ENCODE peak calls at places on chromosomes 1 and 21, in ten cellular contexts. One of them, this sample, is unnamed.

GRCh38 chr1:93051961-93052360 is 27.1 kb upstream of the MTF2 start:
- DNase-seq in activated T-cell treated with anti-CD3 and anti-CD28 coated beads, Interleukin-2, amount 50 U/mL, for 24 hours: no peak
- DNase-seq in stimulated activated CD4-positive, alpha-beta T cell treated with anti-CD3 and anti-CD28 coated beads, Interleukin-2, amount 100 ng/mL, for 24 hours: no peak
- DNase-seq in CD8-positive, alpha-beta T cell: no peak
- DNase-seq in retina: no peak
- DNase-seq in activated naive CD4-positive, alpha-beta T cell treated with anti-CD3 and anti-CD28 coated beads, Interleukin-2, amount 50 U/mL, for 72 hours: no peak
- DNase-seq in GM18507: no peak
- DNase-seq in ascending aorta: no peak
- DNase-seq in SHP77: peak; percentile 4
- DNase-seq in osteocyte: no peak
- DNase-seq in this sample: no peak

GRCh38 chr1:177228721-177229088 is 57.9 kb downstream of the BRINP2 start:
- DNase-seq in ascending aorta: no peak
- DNase-seq in CD8-positive, alpha-beta T cell: no peak
- DNase-seq in SHP77: no peak
- DNase-seq in activated T-cell treated with anti-CD3 and anti-CD28 coated beads, Interleukin-2, amount 50 U/mL, for 24 hours: no peak
- DNase-seq in osteocyte: no peak
- DNase-seq in stimulated activated CD4-positive, alpha-beta T cell treated with anti-CD3 and anti-CD28 coated beads, Interleukin-2, amount 100 ng/mL, for 24 hours: no peak
- DNase-seq in GM18507: no peak
- DNase-seq in retina: no peak
- DNase-seq in activated naive CD4-positive, alpha-beta T cell treated with anti-CD3 and anti-CD28 coated beads, Interleukin-2, amount 50 U/mL, for 72 hours: no peak
- DNase-seq in this sample: no peak

GRCh38 chr1:118085365-118085764 is 99.7 kb downstream of the SPAG17 start:
- DNase-seq in osteocyte: no peak
- DNase-seq in GM18507: no peak
- DNase-seq in stimulated activated CD4-positive, alpha-beta T cell treated with anti-CD3 and anti-CD28 coated beads, Interleukin-2, amount 100 ng/mL, for 24 hours: no peak
- DNase-seq in CD8-positive, alpha-beta T cell: no peak
- DNase-seq in activated T-cell treated with anti-CD3 and anti-CD28 coated beads, Interleukin-2, amount 50 U/mL, for 24 hours: no peak
- DNase-seq in retina: no peak
- DNase-seq in SHP77: no peak
- DNase-seq in ascending aorta: no peak
- DNase-seq in activated naive CD4-positive, alpha-beta T cell treated with anti-CD3 and anti-CD28 coated beads, Interleukin-2, amount 50 U/mL, for 72 hours: no peak
- DNase-seq in this sample: no peak

GRCh38 chr1:229430761-229431269 is 3.1 kb downstream of the ACTA1 start:
- DNase-seq in CD8-positive, alpha-beta T cell: peak; percentile 42
- DNase-seq in activated naive CD4-positive, alpha-beta T cell treated with anti-CD3 and anti-CD28 coated beads, Interleukin-2, amount 50 U/mL, for 72 hours: no peak
- DNase-seq in activated T-cell treated with anti-CD3 and anti-CD28 coated beads, Interleukin-2, amount 50 U/mL, for 24 hours: peak; percentile 62
- DNase-seq in osteocyte: no peak
- DNase-seq in GM18507: no peak
- DNase-seq in retina: peak; percentile 74
- DNase-seq in stimulated activated CD4-positive, alpha-beta T cell treated with anti-CD3 and anti-CD28 coated beads, Interleukin-2, amount 100 ng/mL, for 24 hours: peak; percentile 53
- DNase-seq in ascending aorta: no peak
- DNase-seq in SHP77: no peak
- DNase-seq in this sample: no peak

GRCh38 chr1:117366281-117366981 is 818 bp upstream of the MAN1A2 start:
- DNase-seq in GM18507: peak; percentile 76
- DNase-seq in osteocyte: peak; percentile 96
- DNase-seq in stimulated activated CD4-positive, alpha-beta T cell treated with anti-CD3 and anti-CD28 coated beads, Interleukin-2, amount 100 ng/mL, for 24 hours: peak; percentile 81
- DNase-seq in activated naive CD4-positive, alpha-beta T cell treated with anti-CD3 and anti-CD28 coated beads, Interleukin-2, amount 50 U/mL, for 72 hours: peak; percentile 83
- DNase-seq in activated T-cell treated with anti-CD3 and anti-CD28 coated beads, Interleukin-2, amount 50 U/mL, for 24 hours: peak; percentile 89
- DNase-seq in SHP77: peak; percentile 77
- DNase-seq in CD8-positive, alpha-beta T cell: peak; percentile 82
- DNase-seq in retina: peak; percentile 95
- DNase-seq in ascending aorta: peak; percentile 21
- DNase-seq in this sample: peak; percentile 45

GRCh38 chr1:107652976-107653375 is 312.0 kb downstream of the VAV3 start:
- DNase-seq in stimulated activated CD4-positive, alpha-beta T cell treated with anti-CD3 and anti-CD28 coated beads, Interleukin-2, amount 100 ng/mL, for 24 hours: no peak
- DNase-seq in ascending aorta: no peak
- DNase-seq in SHP77: no peak
- DNase-seq in osteocyte: no peak
- DNase-seq in activated T-cell treated with anti-CD3 and anti-CD28 coated beads, Interleukin-2, amount 50 U/mL, for 24 hours: no peak
- DNase-seq in GM18507: no peak
- DNase-seq in CD8-positive, alpha-beta T cell: no peak
- DNase-seq in activated naive CD4-positive, alpha-beta T cell treated with anti-CD3 and anti-CD28 coated beads, Interleukin-2, amount 50 U/mL, for 72 hours: no peak
- DNase-seq in retina: no peak
- DNase-seq in this sample: no peak

GRCh38 chr1:167367705-167368104 is 147.0 kb downstream of the POU2F1 start:
- DNase-seq in GM18507: no peak
- DNase-seq in ascending aorta: no peak
- DNase-seq in stimulated activated CD4-positive, alpha-beta T cell treated with anti-CD3 and anti-CD28 coated beads, Interleukin-2, amount 100 ng/mL, for 24 hours: no peak
- DNase-seq in CD8-positive, alpha-beta T cell: no peak
- DNase-seq in activated naive CD4-positive, alpha-beta T cell treated with anti-CD3 and anti-CD28 coated beads, Interleukin-2, amount 50 U/mL, for 72 hours: no peak
- DNase-seq in retina: no peak
- DNase-seq in activated T-cell treated with anti-CD3 and anti-CD28 coated beads, Interleukin-2, amount 50 U/mL, for 24 hours: no peak
- DNase-seq in osteocyte: no peak
- DNase-seq in SHP77: no peak
- DNase-seq in this sample: no peak

GRCh38 chr21:33314096-33314495 is 10.7 kb upstream of the IFNAR1 start:
- DNase-seq in stimulated activated CD4-positive, alpha-beta T cell treated with anti-CD3 and anti-CD28 coated beads, Interleukin-2, amount 100 ng/mL, for 24 hours: no peak
- DNase-seq in CD8-positive, alpha-beta T cell: no peak
- DNase-seq in osteocyte: no peak
- DNase-seq in activated naive CD4-positive, alpha-beta T cell treated with anti-CD3 and anti-CD28 coated beads, Interleukin-2, amount 50 U/mL, for 72 hours: no peak
- DNase-seq in retina: no peak
- DNase-seq in activated T-cell treated with anti-CD3 and anti-CD28 coated beads, Interleukin-2, amount 50 U/mL, for 24 hours: no peak
- DNase-seq in GM18507: no peak
- DNase-seq in ascending aorta: no peak
- DNase-seq in SHP77: no peak
- DNase-seq in this sample: no peak

GRCh38 chr1:182185822-182186756 is 124.6 kb upstream of the ZNF648 start:
- DNase-seq in osteocyte: no peak
- DNase-seq in ascending aorta: no peak
- DNase-seq in stimulated activated CD4-positive, alpha-beta T cell treated with anti-CD3 and anti-CD28 coated beads, Interleukin-2, amount 100 ng/mL, for 24 hours: no peak
- DNase-seq in GM18507: no peak
- DNase-seq in activated naive CD4-positive, alpha-beta T cell treated with anti-CD3 and anti-CD28 coated beads, Interleukin-2, amount 50 U/mL, for 72 hours: no peak
- DNase-seq in retina: peak; percentile 77
- DNase-seq in activated T-cell treated with anti-CD3 and anti-CD28 coated beads, Interleukin-2, amount 50 U/mL, for 24 hours: no peak
- DNase-seq in SHP77: no peak
- DNase-seq in CD8-positive, alpha-beta T cell: no peak
- DNase-seq in this sample: no peak

GRCh38 chr1:240522122-240522822 is 89.7 kb downstream of the GREM2 start:
- DNase-seq in activated T-cell treated with anti-CD3 and anti-CD28 coated beads, Interleukin-2, amount 50 U/mL, for 24 hours: no peak
- DNase-seq in stimulated activated CD4-positive, alpha-beta T cell treated with anti-CD3 and anti-CD28 coated beads, Interleukin-2, amount 100 ng/mL, for 24 hours: no peak
- DNase-seq in GM18507: no peak
- DNase-seq in ascending aorta: no peak
- DNase-seq in SHP77: no peak
- DNase-seq in activated naive CD4-positive, alpha-beta T cell treated with anti-CD3 and anti-CD28 coated beads, Interleukin-2, amount 50 U/mL, for 72 hours: no peak
- DNase-seq in CD8-positive, alpha-beta T cell: no peak
- DNase-seq in osteocyte: no peak
- DNase-seq in retina: no peak
- DNase-seq in this sample: no peak

GRCh38 chr1:56376188-56376984 is 203.0 kb downstream of the PLPP3 start:
- DNase-seq in CD8-positive, alpha-beta T cell: no peak
- DNase-seq in activated naive CD4-positive, alpha-beta T cell treated with anti-CD3 and anti-CD28 coated beads, Interleukin-2, amount 50 U/mL, for 72 hours: no peak
- DNase-seq in retina: no peak
- DNase-seq in GM18507: no peak
- DNase-seq in stimulated activated CD4-positive, alpha-beta T cell treated with anti-CD3 and anti-CD28 coated beads, Interleukin-2, amount 100 ng/mL, for 24 hours: no peak
- DNase-seq in activated T-cell treated with anti-CD3 and anti-CD28 coated beads, Interleukin-2, amount 50 U/mL, for 24 hours: no peak
- DNase-seq in SHP77: no peak
- DNase-seq in osteocyte: no peak
- DNase-seq in ascending aorta: peak; percentile 40
- DNase-seq in this sample: no peak

GRCh38 chr1:150210741-150211140 is 25.2 kb downstream of the ANP32E start:
- DNase-seq in activated naive CD4-positive, alpha-beta T cell treated with anti-CD3 and anti-CD28 coated beads, Interleukin-2, amount 50 U/mL, for 72 hours: no peak
- DNase-seq in GM18507: no peak
- DNase-seq in SHP77: no peak
- DNase-seq in ascending aorta: no peak
- DNase-seq in retina: no peak
- DNase-seq in activated T-cell treated with anti-CD3 and anti-CD28 coated beads, Interleukin-2, amount 50 U/mL, for 24 hours: no peak
- DNase-seq in osteocyte: no peak
- DNase-seq in stimulated activated CD4-positive, alpha-beta T cell treated with anti-CD3 and anti-CD28 coated beads, Interleukin-2, amount 100 ng/mL, for 24 hours: no peak
- DNase-seq in CD8-positive, alpha-beta T cell: no peak
- DNase-seq in this sample: no peak

GRCh38 chr1:97004054-97004453 is 282.5 kb downstream of the PTBP2 start:
- DNase-seq in stimulated activated CD4-positive, alpha-beta T cell treated with anti-CD3 and anti-CD28 coated beads, Interleukin-2, amount 100 ng/mL, for 24 hours: no peak
- DNase-seq in retina: no peak
- DNase-seq in SHP77: no peak
- DNase-seq in activated naive CD4-positive, alpha-beta T cell treated with anti-CD3 and anti-CD28 coated beads, Interleukin-2, amount 50 U/mL, for 72 hours: no peak
- DNase-seq in activated T-cell treated with anti-CD3 and anti-CD28 coated beads, Interleukin-2, amount 50 U/mL, for 24 hours: no peak
- DNase-seq in osteocyte: no peak
- DNase-seq in CD8-positive, alpha-beta T cell: no peak
- DNase-seq in ascending aorta: no peak
- DNase-seq in GM18507: no peak
- DNase-seq in this sample: no peak

GRCh38 chr1:218069180-218069579 is 215.9 kb upstream of the RRP15 start:
- DNase-seq in activated T-cell treated with anti-CD3 and anti-CD28 coated beads, Interleukin-2, amount 50 U/mL, for 24 hours: no peak
- DNase-seq in osteocyte: no peak
- DNase-seq in stimulated activated CD4-positive, alpha-beta T cell treated with anti-CD3 and anti-CD28 coated beads, Interleukin-2, amount 100 ng/mL, for 24 hours: no peak
- DNase-seq in SHP77: no peak
- DNase-seq in CD8-positive, alpha-beta T cell: no peak
- DNase-seq in retina: no peak
- DNase-seq in ascending aorta: no peak
- DNase-seq in GM18507: no peak
- DNase-seq in activated naive CD4-positive, alpha-beta T cell treated with anti-CD3 and anti-CD28 coated beads, Interleukin-2, amount 50 U/mL, for 72 hours: no peak
- DNase-seq in this sample: no peak

GRCh38 chr1:228166170-228166936 is 749 bp downstream of the IBA57 start:
- DNase-seq in SHP77: peak; percentile 45
- DNase-seq in CD8-positive, alpha-beta T cell: peak; percentile 56
- DNase-seq in retina: peak; percentile 79
- DNase-seq in ascending aorta: peak; percentile 42
- DNase-seq in activated T-cell treated with anti-CD3 and anti-CD28 coated beads, Interleukin-2, amount 50 U/mL, for 24 hours: no peak
- DNase-seq in GM18507: peak; percentile 28
- DNase-seq in stimulated activated CD4-positive, alpha-beta T cell treated with anti-CD3 and anti-CD28 coated beads, Interleukin-2, amount 100 ng/mL, for 24 hours: peak; percentile 59
- DNase-seq in osteocyte: no peak
- DNase-seq in activated naive CD4-positive, alpha-beta T cell treated with anti-CD3 and anti-CD28 coated beads, Interleukin-2, amount 50 U/mL, for 72 hours: no peak
- DNase-seq in this sample: peak; percentile 25

GRCh38 chr1:1118011-1118892 is 2.4 kb upstream of the C1orf159 start:
- DNase-seq in activated naive CD4-positive, alpha-beta T cell treated with anti-CD3 and anti-CD28 coated beads, Interleukin-2, amount 50 U/mL, for 72 hours: peak; percentile 57
- DNase-seq in retina: peak; percentile 2
- DNase-seq in GM18507: no peak
- DNase-seq in osteocyte: no peak
- DNase-seq in ascending aorta: no peak
- DNase-seq in stimulated activated CD4-positive, alpha-beta T cell treated with anti-CD3 and anti-CD28 coated beads, Interleukin-2, amount 100 ng/mL, for 24 hours: no peak
- DNase-seq in activated T-cell treated with anti-CD3 and anti-CD28 coated beads, Interleukin-2, amount 50 U/mL, for 24 hours: no peak
- DNase-seq in SHP77: no peak
- DNase-seq in CD8-positive, alpha-beta T cell: no peak
- DNase-seq in this sample: no peak

GRCh38 chr1:82065917-82066316 is 265.2 kb downstream of the ADGRL2 start:
- DNase-seq in retina: no peak
- DNase-seq in ascending aorta: no peak
- DNase-seq in activated T-cell treated with anti-CD3 and anti-CD28 coated beads, Interleukin-2, amount 50 U/mL, for 24 hours: no peak
- DNase-seq in osteocyte: no peak
- DNase-seq in CD8-positive, alpha-beta T cell: no peak
- DNase-seq in stimulated activated CD4-positive, alpha-beta T cell treated with anti-CD3 and anti-CD28 coated beads, Interleukin-2, amount 100 ng/mL, for 24 hours: no peak
- DNase-seq in activated naive CD4-positive, alpha-beta T cell treated with anti-CD3 and anti-CD28 coated beads, Interleukin-2, amount 50 U/mL, for 72 hours: no peak
- DNase-seq in GM18507: no peak
- DNase-seq in SHP77: no peak
- DNase-seq in this sample: no peak

GRCh38 chr21:34812510-34813265 is 143.9 kb downstream of the CLIC6 start:
- DNase-seq in SHP77: no peak
- DNase-seq in activated naive CD4-positive, alpha-beta T cell treated with anti-CD3 and anti-CD28 coated beads, Interleukin-2, amount 50 U/mL, for 72 hours: no peak
- DNase-seq in retina: no peak
- DNase-seq in stimulated activated CD4-positive, alpha-beta T cell treated with anti-CD3 and anti-CD28 coated beads, Interleukin-2, amount 100 ng/mL, for 24 hours: no peak
- DNase-seq in GM18507: no peak
- DNase-seq in osteocyte: no peak
- DNase-seq in activated T-cell treated with anti-CD3 and anti-CD28 coated beads, Interleukin-2, amount 50 U/mL, for 24 hours: no peak
- DNase-seq in ascending aorta: no peak
- DNase-seq in CD8-positive, alpha-beta T cell: no peak
- DNase-seq in this sample: no peak

GRCh38 chr1:25610822-25611630 is 5.6 kb upstream of the MAN1C1 start:
- DNase-seq in CD8-positive, alpha-beta T cell: no peak
- DNase-seq in activated T-cell treated with anti-CD3 and anti-CD28 coated beads, Interleukin-2, amount 50 U/mL, for 24 hours: no peak
- DNase-seq in activated naive CD4-positive, alpha-beta T cell treated with anti-CD3 and anti-CD28 coated beads, Interleukin-2, amount 50 U/mL, for 72 hours: no peak
- DNase-seq in stimulated activated CD4-positive, alpha-beta T cell treated with anti-CD3 and anti-CD28 coated beads, Interleukin-2, amount 100 ng/mL, for 24 hours: no peak
- DNase-seq in GM18507: no peak
- DNase-seq in SHP77: peak; percentile 42
- DNase-seq in ascending aorta: no peak
- DNase-seq in osteocyte: no peak
- DNase-seq in retina: no peak
- DNase-seq in this sample: no peak

GRCh38 chr1:93907718-93908117 is 1.5 kb downstream of the GCLM start:
- DNase-seq in retina: peak; percentile 5
- DNase-seq in activated naive CD4-positive, alpha-beta T cell treated with anti-CD3 and anti-CD28 coated beads, Interleukin-2, amount 50 U/mL, for 72 hours: no peak
- DNase-seq in osteocyte: no peak
- DNase-seq in GM18507: no peak
- DNase-seq in stimulated activated CD4-positive, alpha-beta T cell treated with anti-CD3 and anti-CD28 coated beads, Interleukin-2, amount 100 ng/mL, for 24 hours: no peak
- DNase-seq in ascending aorta: no peak
- DNase-seq in CD8-positive, alpha-beta T cell: no peak
- DNase-seq in SHP77: peak; percentile 2
- DNase-seq in activated T-cell treated with anti-CD3 and anti-CD28 coated beads, Interleukin-2, amount 50 U/mL, for 24 hours: no peak
- DNase-seq in this sample: no peak

GRCh38 chr1:207316141-207316540 is 5.3 kb upstream of the CD55 start:
- DNase-seq in activated naive CD4-positive, alpha-beta T cell treated with anti-CD3 and anti-CD28 coated beads, Interleukin-2, amount 50 U/mL, for 72 hours: no peak
- DNase-seq in CD8-positive, alpha-beta T cell: no peak
- DNase-seq in stimulated activated CD4-positive, alpha-beta T cell treated with anti-CD3 and anti-CD28 coated beads, Interleukin-2, amount 100 ng/mL, for 24 hours: no peak
- DNase-seq in SHP77: no peak
- DNase-seq in ascending aorta: no peak
- DNase-seq in activated T-cell treated with anti-CD3 and anti-CD28 coated beads, Interleukin-2, amount 50 U/mL, for 24 hours: no peak
- DNase-seq in GM18507: no peak
- DNase-seq in retina: no peak
- DNase-seq in osteocyte: no peak
- DNase-seq in this sample: no peak

GRCh38 chr1:184050631-184051030 is 899 bp upstream of the TSEN15 start:
- DNase-seq in SHP77: no peak
- DNase-seq in ascending aorta: no peak
- DNase-seq in osteocyte: no peak
- DNase-seq in activated T-cell treated with anti-CD3 and anti-CD28 coated beads, Interleukin-2, amount 50 U/mL, for 24 hours: no peak
- DNase-seq in retina: no peak
- DNase-seq in GM18507: no peak
- DNase-seq in activated naive CD4-positive, alpha-beta T cell treated with anti-CD3 and anti-CD28 coated beads, Interleukin-2, amount 50 U/mL, for 72 hours: no peak
- DNase-seq in CD8-positive, alpha-beta T cell: no peak
- DNase-seq in stimulated activated CD4-positive, alpha-beta T cell treated with anti-CD3 and anti-CD28 coated beads, Interleukin-2, amount 100 ng/mL, for 24 hours: no peak
- DNase-seq in this sample: no peak

GRCh38 chr1:226674892-226675719 is 64.0 kb downstream of the ITPKB start:
- DNase-seq in GM18507: peak; percentile 68
- DNase-seq in ascending aorta: no peak
- DNase-seq in osteocyte: no peak
- DNase-seq in retina: no peak
- DNase-seq in stimulated activated CD4-positive, alpha-beta T cell treated with anti-CD3 and anti-CD28 coated beads, Interleukin-2, amount 100 ng/mL, for 24 hours: peak; percentile 69
- DNase-seq in SHP77: no peak
- DNase-seq in activated T-cell treated with anti-CD3 and anti-CD28 coated beads, Interleukin-2, amount 50 U/mL, for 24 hours: peak; percentile 61
- DNase-seq in activated naive CD4-positive, alpha-beta T cell treated with anti-CD3 and anti-CD28 coated beads, Interleukin-2, amount 50 U/mL, for 72 hours: no peak
- DNase-seq in CD8-positive, alpha-beta T cell: peak; percentile 81
- DNase-seq in this sample: peak; percentile 99

GRCh38 chr1:21955058-21955457 is 17.9 kb upstream of the HSPG2 start:
- DNase-seq in CD8-positive, alpha-beta T cell: no peak
- DNase-seq in GM18507: no peak
- DNase-seq in activated T-cell treated with anti-CD3 and anti-CD28 coated beads, Interleukin-2, amount 50 U/mL, for 24 hours: no peak
- DNase-seq in ascending aorta: no peak
- DNase-seq in activated naive CD4-positive, alpha-beta T cell treated with anti-CD3 and anti-CD28 coated beads, Interleukin-2, amount 50 U/mL, for 72 hours: no peak
- DNase-seq in retina: no peak
- DNase-seq in SHP77: no peak
- DNase-seq in osteocyte: no peak
- DNase-seq in stimulated activated CD4-positive, alpha-beta T cell treated with anti-CD3 and anti-CD28 coated beads, Interleukin-2, amount 100 ng/mL, for 24 hours: no peak
- DNase-seq in this sample: no peak

GRCh38 chr1:27891196-27891889 is 19.0 kb downstream of the THEMIS2 start:
- DNase-seq in CD8-positive, alpha-beta T cell: peak; percentile 48
- DNase-seq in retina: no peak
- DNase-seq in stimulated activated CD4-positive, alpha-beta T cell treated with anti-CD3 and anti-CD28 coated beads, Interleukin-2, amount 100 ng/mL, for 24 hours: peak; percentile 46
- DNase-seq in SHP77: no peak
- DNase-seq in activated naive CD4-positive, alpha-beta T cell treated with anti-CD3 and anti-CD28 coated beads, Interleukin-2, amount 50 U/mL, for 72 hours: no peak
- DNase-seq in GM18507: no peak
- DNase-seq in ascending aorta: no peak
- DNase-seq in activated T-cell treated with anti-CD3 and anti-CD28 coated beads, Interleukin-2, amount 50 U/mL, for 24 hours: no peak
- DNase-seq in osteocyte: no peak
- DNase-seq in this sample: no peak

GRCh38 chr1:98884864-98885263 is 119.8 kb downstream of the PLPPR5 start:
- DNase-seq in GM18507: no peak
- DNase-seq in SHP77: no peak
- DNase-seq in osteocyte: no peak
- DNase-seq in activated T-cell treated with anti-CD3 and anti-CD28 coated beads, Interleukin-2, amount 50 U/mL, for 24 hours: no peak
- DNase-seq in ascending aorta: no peak
- DNase-seq in activated naive CD4-positive, alpha-beta T cell treated with anti-CD3 and anti-CD28 coated beads, Interleukin-2, amount 50 U/mL, for 72 hours: no peak
- DNase-seq in retina: no peak
- DNase-seq in stimulated activated CD4-positive, alpha-beta T cell treated with anti-CD3 and anti-CD28 coated beads, Interleukin-2, amount 100 ng/mL, for 24 hours: no peak
- DNase-seq in CD8-positive, alpha-beta T cell: no peak
- DNase-seq in this sample: no peak

GRCh38 chr21:43866233-43866632 is 1.2 kb downstream of the AGPAT3 start:
- DNase-seq in activated T-cell treated with anti-CD3 and anti-CD28 coated beads, Interleukin-2, amount 50 U/mL, for 24 hours: peak; percentile 70
- DNase-seq in retina: no peak
- DNase-seq in CD8-positive, alpha-beta T cell: peak; percentile 44
- DNase-seq in ascending aorta: no peak
- DNase-seq in GM18507: no peak
- DNase-seq in stimulated activated CD4-positive, alpha-beta T cell treated with anti-CD3 and anti-CD28 coated beads, Interleukin-2, amount 100 ng/mL, for 24 hours: peak; percentile 62
- DNase-seq in activated naive CD4-positive, alpha-beta T cell treated with anti-CD3 and anti-CD28 coated beads, Interleukin-2, amount 50 U/mL, for 72 hours: peak; percentile 50
- DNase-seq in osteocyte: no peak
- DNase-seq in SHP77: no peak
- DNase-seq in this sample: no peak

GRCh38 chr1:155463865-155464264 is 98.7 kb downstream of the ASH1L start:
- DNase-seq in activated naive CD4-positive, alpha-beta T cell treated with anti-CD3 and anti-CD28 coated beads, Interleukin-2, amount 50 U/mL, for 72 hours: no peak
- DNase-seq in SHP77: no peak
- DNase-seq in retina: no peak
- DNase-seq in GM18507: no peak
- DNase-seq in ascending aorta: no peak
- DNase-seq in osteocyte: no peak
- DNase-seq in CD8-positive, alpha-beta T cell: no peak
- DNase-seq in stimulated activated CD4-positive, alpha-beta T cell treated with anti-CD3 and anti-CD28 coated beads, Interleukin-2, amount 100 ng/mL, for 24 hours: no peak
- DNase-seq in activated T-cell treated with anti-CD3 and anti-CD28 coated beads, Interleukin-2, amount 50 U/mL, for 24 hours: no peak
- DNase-seq in this sample: no peak